ENCODE peak calls at places on chromosome 3, in four cellular contexts. T is RKO; G is CD4-positive, CD25-positive, alpha-beta regulatory T cell; I is psoas muscle. M is an unnamed sample.

GRCh38 chr3:49295489-49296058 is 18.5 kb upstream of the C3orf62 start:
- DNase-seq in G (peak; percentile 36), I (no peak), T (peak; percentile 34), M (no peak)

GRCh38 chr3:71910107-71910506 is 125.2 kb upstream of the PROK2 start:
- DNase-seq in I (no peak), G (no peak), T (no peak), M (no peak)

GRCh38 chr3:115071611-115072010 is 75.5 kb downstream of the ZBTB20 start:
- DNase-seq in I (no peak), G (no peak), T (no peak), M (peak; percentile 93)

GRCh38 chr3:183895296-183895695 is 10.6 kb upstream of the PARL start:
- DNase-seq in T (peak; percentile 73), G (peak; percentile 57), I (no peak), M (peak; percentile 40)

GRCh38 chr3:171614318-171614967 is 154.2 kb upstream of the TNIK start:
- DNase-seq in I (peak; percentile 42), G (no peak), T (no peak), M (peak; percentile 52)

GRCh38 chr3:42602961-42603360 is 2.5 kb downstream of the NKTR start:
- DNase-seq in G (no peak), T (no peak), I (no peak), M (no peak)

GRCh38 chr3:178062126-178062525 is 474.1 kb upstream of the KCNMB2 start:
- DNase-seq in I (no peak), G (no peak), T (no peak), M (no peak)

GRCh38 chr3:136070334-136070733 is 104.8 kb downstream of the PPP2R3A start:
- DNase-seq in G (no peak), I (no peak), T (peak; percentile 56), M (no peak)

GRCh38 chr3:125234831-125235230 is 22.3 kb upstream of the SLC12A8 start:
- DNase-seq in G (no peak), I (no peak), T (no peak), M (no peak)

GRCh38 chr3:135895734-135896121 is 69.8 kb upstream of the PPP2R3A start:
- DNase-seq in I (no peak), T (no peak), G (no peak), M (no peak)

GRCh38 chr3:64276131-64276530 is 50.9 kb upstream of the PRICKLE2 start:
- DNase-seq in T (no peak), I (no peak), G (no peak), M (no peak)

GRCh38 chr3:61563614-61564404 is 2.4 kb downstream of the PTPRG start:
- DNase-seq in T (no peak), G (no peak), I (no peak), M (no peak)

GRCh38 chr3:51353566-51354140 is 31.4 kb upstream of the MANF start:
- DNase-seq in T (no peak), G (no peak), I (no peak), M (no peak)

GRCh38 chr3:170585937-170586310 is at the start of gene SLC7A14:
- DNase-seq in T (no peak), I (no peak), G (no peak), M (no peak)

GRCh38 chr3:170780955-170781354 is 89.0 kb downstream of the RPL22L1 start:
- DNase-seq in T (no peak), I (no peak), G (no peak), M (no peak)

GRCh38 chr3:5144316-5144994 is 22.4 kb downstream of the ARL8B start:
- DNase-seq in T (no peak), G (no peak), I (no peak), M (peak; percentile 48)

GRCh38 chr3:87501076-87501475 is 224.7 kb upstream of the POU1F1 start:
- DNase-seq in T (no peak), G (no peak), I (no peak), M (no peak)

GRCh38 chr3:121895121-121895520 is 920 bp downstream of the SLC15A2 start:
- DNase-seq in I (no peak), T (no peak), G (no peak), M (peak; percentile 23)

GRCh38 chr3:14063152-14063551 is 61.5 kb downstream of the CHCHD4 start:
- DNase-seq in I (no peak), T (no peak), G (no peak), M (no peak)

GRCh38 chr3:5239602-5240001 is 52.1 kb downstream of the EDEM1 start:
- DNase-seq in G (no peak), I (no peak), T (no peak), M (no peak)

GRCh38 chr3:170977911-170978310 is 48.6 kb downstream of the SLC2A2 start:
- DNase-seq in T (no peak), I (no peak), G (no peak), M (no peak)

GRCh38 chr3:193744822-193745684 is 152.0 kb downstream of the OPA1 start:
- DNase-seq in G (no peak), T (no peak), I (no peak), M (no peak)

GRCh38 chr3:117408811-117409210 is 699.2 kb downstream of the TUSC7 start:
- DNase-seq in G (no peak), I (no peak), T (no peak), M (no peak)

GRCh38 chr3:45105855-45106655 is 40.1 kb downstream of the CDCP1 start:
- DNase-seq in I (no peak), G (peak; percentile 36), T (peak; percentile 81), M (no peak)

GRCh38 chr3:52525666-52526065 is 8.0 kb downstream of the NT5DC2 start:
- DNase-seq in G (no peak), T (no peak), I (no peak), M (no peak)

GRCh38 chr3:185912929-185913901 is 24.6 kb downstream of the TRA2B start:
- DNase-seq in G (no peak), I (no peak), T (no peak), M (no peak)

GRCh38 chr3:63818282-63819150 is 583 bp upstream of the C3orf49 start:
- DNase-seq in I (no peak), G (peak; percentile 53), T (peak; percentile 51), M (peak; percentile 68)

GRCh38 chr3:15796771-15797599 is 794 bp downstream of the ANKRD28 start:
- DNase-seq in I (no peak), G (no peak), T (peak; percentile 66), M (peak; percentile 88)

GRCh38 chr3:49351521-49352011 is 6.6 kb downstream of the GPX1 start:
- DNase-seq in T (no peak), I (no peak), G (no peak), M (no peak)

GRCh38 chr3:39052613-39053012 is 797 bp downstream of the WDR48 start:
- DNase-seq in G (no peak), I (no peak), T (no peak), M (no peak)

GRCh38 chr3:52068055-52068704 is 11.8 kb upstream of the DUSP7 start:
- DNase-seq in T (no peak), I (no peak), G (no peak), M (no peak)

M was measured in pons.